ENCODE peak calls at places on chromosomes 11 and 22, in ten cellular contexts. C is substantia nigra; Y is HCT116; L is endothelial cell of umbilical vein; F is psoas muscle; J is MM.1S; G is keratinocyte; P is stomach; T is astrocyte; Q is CD8-positive, alpha-beta T cell. V is an unnamed sample.

GRCh38 chr11:84855846-84856245 is 771.3 kb downstream of the DLG2 start:
- DNase-seq in C (no peak), Q (no peak), G (no peak), J (no peak), P (no peak), F (no peak), L (no peak), Y (no peak), T (peak), V (no peak)

GRCh38 chr11:92276773-92277172 is 52.2 kb downstream of the FAT3 start:
- DNase-seq in T (no peak), P (no peak), G (no peak), J (no peak), C (no peak), F (no peak), L (peak), Y (no peak), Q (no peak), V (no peak)

GRCh38 chr22:47621253-47621652 is 858.8 kb downstream of the TBC1D22A start:
- DNase-seq in Y (no peak), F (no peak), Q (no peak), J (no peak), G (no peak), L (no peak), T (no peak), C (no peak), P (no peak), V (no peak)

GRCh38 chr11:88494857-88495256 is 157.3 kb upstream of the CTSC start:
- DNase-seq in Q (no peak), P (no peak), J (no peak), F (no peak), T (no peak), Y (no peak), L (no peak), C (no peak), G (no peak), V (no peak)

GRCh38 chr11:59560702-59561469 is 49.5 kb downstream of the OR4D9 start:
- DNase-seq in F (peak), G (peak), C (peak), Q (peak), P (peak), Y (peak), T (peak), L (peak), J (peak), V (peak)

GRCh38 chr11:114170226-114170625 is 110.7 kb downstream of the ZBTB16 start:
- DNase-seq in L (no peak), J (no peak), C (no peak), T (no peak), G (no peak), P (no peak), Y (no peak), F (peak), Q (no peak), V (no peak)

GRCh38 chr11:111729441-111729840 is 36.7 kb downstream of the PPP2R1B start:
- DNase-seq in G (no peak), P (no peak), T (no peak), F (no peak), Y (no peak), Q (no peak), C (no peak), J (no peak), L (peak), V (no peak)

GRCh38 chr22:21866821-21867527 is 471 bp downstream of the MAPK1 start:
- DNase-seq in Q (peak), T (no peak), C (no peak), P (peak), F (no peak), J (no peak), G (no peak), Y (no peak), L (no peak), V (no peak)

GRCh38 chr22:24819941-24820461 is 14.0 kb downstream of the SGSM1 start:
- DNase-seq in T (no peak), C (peak), J (no peak), L (no peak), P (peak), Y (no peak), F (no peak), G (no peak), Q (no peak), V (peak)

GRCh38 chr11:59208956-59209355 is 3.8 kb downstream of the MPEG1 start:
- DNase-seq in J (no peak), P (no peak), L (no peak), G (no peak), Y (no peak), C (no peak), F (no peak), T (peak), Q (no peak), V (no peak)

GRCh38 chr11:126997641-126998040 is 2.9 kb downstream of the KIRREL3 start:
- DNase-seq in L (no peak), Y (no peak), F (no peak), P (no peak), J (no peak), C (no peak), T (no peak), Q (no peak), G (no peak), V (no peak)

GRCh38 chr11:60918251-60918940 is 4.4 kb downstream of the TMEM109 start:
- DNase-seq in T (no peak), F (no peak), Q (no peak), J (no peak), G (no peak), C (no peak), L (no peak), P (no peak), Y (no peak), V (no peak)

GRCh38 chr11:124415356-124415923 is 9.2 kb downstream of the OR8B4 start:
- DNase-seq in Y (peak), T (peak), L (peak), Q (no peak), G (no peak), P (no peak), C (no peak), J (peak), F (no peak), V (no peak)

GRCh38 chr22:47375621-47376321 is 613.3 kb downstream of the TBC1D22A start:
- DNase-seq in F (no peak), P (no peak), G (no peak), Q (no peak), Y (no peak), C (no peak), J (no peak), L (no peak), T (no peak), V (no peak)

GRCh38 chr11:104134760-104135159 is 29.2 kb downstream of the PDGFD start:
- DNase-seq in T (peak), Q (no peak), J (no peak), Y (no peak), F (no peak), G (no peak), P (no peak), C (no peak), L (peak), V (no peak)

DNA sequence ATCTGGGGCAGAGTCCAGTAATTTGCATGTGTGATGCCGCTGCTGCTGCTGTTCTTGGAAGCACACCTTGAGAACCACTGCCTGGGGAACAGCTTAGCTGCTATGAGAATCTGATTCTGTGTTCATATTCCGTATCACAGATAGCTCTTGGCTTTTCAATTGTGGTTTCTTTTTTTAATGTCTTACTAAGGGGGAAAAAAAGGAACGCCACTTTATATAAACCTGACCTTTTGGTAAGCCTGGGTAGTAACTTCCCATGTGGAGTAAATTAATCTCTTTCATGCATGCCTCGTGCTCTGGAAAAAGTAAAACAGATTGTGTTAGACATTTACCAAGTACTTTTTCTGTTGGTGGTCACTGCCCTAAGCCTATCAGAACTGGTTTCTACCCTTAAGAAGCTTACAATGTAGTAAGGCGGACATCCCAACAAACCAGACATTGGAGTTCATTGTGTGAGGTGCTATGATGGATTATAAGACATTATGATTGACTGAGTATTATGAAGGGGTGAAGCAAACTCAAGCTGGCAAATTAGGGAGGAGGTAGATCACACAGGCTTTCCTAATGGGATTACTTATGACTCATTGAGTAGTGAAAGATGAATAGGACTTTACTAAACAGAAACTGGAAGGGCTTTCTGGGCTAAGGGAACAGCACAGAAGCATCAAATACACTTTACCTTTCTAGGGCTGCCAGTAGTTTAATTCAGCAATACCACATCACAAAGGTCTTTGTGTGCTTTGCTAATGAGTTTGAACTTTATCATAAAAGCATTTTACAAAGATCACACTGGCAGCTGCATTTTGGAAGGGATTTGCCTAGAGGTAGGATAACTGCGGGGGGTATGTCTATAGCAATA is 64.7 kb downstream of the MAML2 start:
- DNase-seq in G (no peak), F (no peak), T (peak), Y (no peak), C (no peak), P (no peak), L (no peak), Q (no peak), J (no peak), V (no peak)
- H3K27ac ChIP-seq in G (peak), F (no peak), T (no peak), Y (no peak), C (no peak), P (no peak), L (no peak), Q (no peak), J (no peak), V (no peak)

GRCh38 chr22:39471421-39472141 is 14.8 kb downstream of the MGAT3 start:
- DNase-seq in L (peak), Y (no peak), P (no peak), F (no peak), C (no peak), Q (no peak), G (no peak), J (peak), T (peak), V (no peak)
- H3K27ac ChIP-seq in L (no peak), Y (no peak), P (peak), F (peak), C (peak), Q (no peak), G (no peak), J (peak), T (no peak), V (peak)

DNA sequence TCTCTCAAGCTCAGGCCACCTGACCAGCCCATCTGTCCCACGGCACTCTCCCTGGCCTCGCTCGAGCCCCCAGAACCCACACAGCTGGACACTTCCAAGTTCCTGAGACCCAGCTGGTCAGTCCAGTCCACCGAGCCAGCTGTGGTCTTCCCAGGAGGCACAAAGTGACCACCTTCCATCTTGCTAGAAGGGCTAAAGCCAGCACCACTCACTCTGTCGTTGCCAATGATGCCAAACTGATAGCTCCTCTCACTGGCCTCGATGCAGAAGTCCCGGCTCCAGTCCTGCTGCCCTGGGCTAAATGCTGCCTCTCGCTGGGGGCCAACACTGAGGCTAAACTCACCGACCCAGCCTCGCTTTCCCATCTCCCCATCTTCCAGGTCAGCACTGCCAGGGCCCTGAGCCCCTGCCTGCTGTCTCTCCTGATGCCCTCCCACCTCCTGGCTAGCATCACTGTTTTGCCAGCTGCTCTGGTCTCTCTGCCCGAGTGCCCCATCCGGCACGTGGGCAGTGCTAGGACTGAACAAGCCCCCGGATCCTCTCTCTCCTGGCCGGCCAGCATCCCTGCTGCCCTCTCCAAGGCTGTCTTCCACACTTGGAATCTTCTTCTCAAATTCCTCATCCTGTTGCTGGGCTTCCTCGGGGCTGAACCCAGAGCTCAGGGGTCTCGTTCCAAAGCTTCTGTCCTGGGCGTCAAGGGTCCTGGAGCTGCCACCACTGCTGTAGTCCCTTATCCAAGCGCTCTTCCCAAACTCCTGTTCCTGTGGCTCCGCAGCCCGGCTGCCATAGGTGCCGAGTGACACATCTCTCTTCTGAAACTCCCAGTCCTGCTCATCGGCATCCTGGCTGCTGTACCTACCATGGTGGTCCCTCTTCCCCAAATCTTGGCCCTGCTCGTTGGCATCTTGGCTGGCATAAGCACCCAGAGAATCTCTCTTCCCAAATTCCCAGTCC is 15.4 kb downstream of the TNKS1BP1 start:
- DNase-seq in F (peak), G (no peak), L (no peak), C (no peak), T (no peak), Q (no peak), J (no peak), P (no peak), Y (no peak), V (no peak)
- H3K27ac ChIP-seq in F (peak), G (peak), L (no peak), C (no peak), T (no peak), Q (no peak), J (no peak), P (peak), Y (no peak), V (peak)

DNA sequence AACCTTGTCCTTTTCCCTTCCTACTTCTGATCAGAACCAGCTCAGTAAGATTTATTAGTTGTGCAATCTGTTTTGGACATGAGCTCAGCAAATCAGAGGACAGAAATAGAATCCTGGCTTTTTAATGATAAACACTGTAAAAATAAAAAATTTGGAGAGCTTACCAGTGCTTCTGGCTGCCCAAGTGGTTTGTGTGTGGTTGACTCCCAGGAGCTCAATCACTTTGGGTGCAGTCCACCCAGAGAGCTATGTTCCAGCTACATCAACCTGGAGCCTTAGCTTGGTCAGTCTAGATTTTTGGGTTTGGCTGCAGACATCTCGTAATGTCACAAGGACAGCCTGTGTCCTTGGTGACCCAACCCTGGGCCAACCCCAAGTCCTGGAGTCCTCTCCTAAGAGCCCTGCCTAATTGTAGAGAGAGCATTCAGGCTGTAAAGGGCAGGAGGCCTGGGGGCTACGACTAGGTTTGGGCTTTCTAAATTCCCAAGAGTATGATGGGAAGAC is 28.5 kb downstream of the CD44 start:
- DNase-seq in G (no peak), T (peak), P (no peak), J (no peak), L (no peak), F (peak), C (no peak), Q (no peak), Y (no peak), V (peak)
- H3K27ac ChIP-seq in G (peak), T (peak), P (peak), J (peak), L (peak), F (peak), C (peak), Q (peak), Y (peak), V (peak)

DNA sequence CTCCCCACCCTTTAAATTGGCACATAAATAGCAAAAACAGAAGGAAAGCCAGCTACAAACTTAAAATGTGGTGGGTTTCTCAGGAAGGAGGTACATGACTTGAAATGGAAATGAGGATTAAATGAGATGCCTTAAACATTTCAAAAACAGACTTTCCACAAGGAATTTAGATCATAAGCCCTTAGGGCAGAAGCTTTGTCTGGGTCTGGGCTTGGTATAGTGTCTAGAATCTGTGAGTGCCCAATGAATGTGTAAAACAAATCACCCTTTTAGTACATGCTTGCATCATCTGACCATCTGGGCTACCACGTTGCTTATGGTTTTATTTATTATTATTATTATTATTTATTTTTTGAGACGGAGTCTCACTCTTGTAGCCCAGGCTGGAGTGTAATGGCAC is 37.1 kb upstream of the CREB3L1 start:
- DNase-seq in J (no peak), Y (no peak), Q (no peak), T (no peak), C (no peak), L (no peak), G (no peak), P (no peak), F (no peak), V (no peak)
- H3K27ac ChIP-seq in J (no peak), Y (no peak), Q (no peak), T (peak), C (no peak), L (no peak), G (peak), P (no peak), F (no peak), V (no peak)

GRCh38 chr11:118213774-118214173 is 11.0 kb downstream of the JAML start:
- DNase-seq in Q (no peak), L (no peak), T (no peak), Y (no peak), P (no peak), C (no peak), J (no peak), F (no peak), G (no peak), V (no peak)

GRCh38 chr11:118215765-118216164 is 9.0 kb downstream of the JAML start:
- DNase-seq in Q (no peak), J (no peak), L (no peak), T (no peak), P (no peak), F (no peak), G (no peak), Y (no peak), C (no peak), V (no peak)

GRCh38 chr11:118212781-118213565 is 11.8 kb downstream of the JAML start:
- DNase-seq in C (no peak), T (no peak), J (no peak), F (no peak), Q (no peak), Y (no peak), G (no peak), L (no peak), P (no peak), V (no peak)

GRCh38 chr11:118215262-118215661 is 9.5 kb downstream of the JAML start:
- DNase-seq in C (no peak), L (no peak), T (no peak), Q (peak), P (no peak), G (no peak), J (no peak), F (no peak), Y (no peak), V (no peak)

DNA sequence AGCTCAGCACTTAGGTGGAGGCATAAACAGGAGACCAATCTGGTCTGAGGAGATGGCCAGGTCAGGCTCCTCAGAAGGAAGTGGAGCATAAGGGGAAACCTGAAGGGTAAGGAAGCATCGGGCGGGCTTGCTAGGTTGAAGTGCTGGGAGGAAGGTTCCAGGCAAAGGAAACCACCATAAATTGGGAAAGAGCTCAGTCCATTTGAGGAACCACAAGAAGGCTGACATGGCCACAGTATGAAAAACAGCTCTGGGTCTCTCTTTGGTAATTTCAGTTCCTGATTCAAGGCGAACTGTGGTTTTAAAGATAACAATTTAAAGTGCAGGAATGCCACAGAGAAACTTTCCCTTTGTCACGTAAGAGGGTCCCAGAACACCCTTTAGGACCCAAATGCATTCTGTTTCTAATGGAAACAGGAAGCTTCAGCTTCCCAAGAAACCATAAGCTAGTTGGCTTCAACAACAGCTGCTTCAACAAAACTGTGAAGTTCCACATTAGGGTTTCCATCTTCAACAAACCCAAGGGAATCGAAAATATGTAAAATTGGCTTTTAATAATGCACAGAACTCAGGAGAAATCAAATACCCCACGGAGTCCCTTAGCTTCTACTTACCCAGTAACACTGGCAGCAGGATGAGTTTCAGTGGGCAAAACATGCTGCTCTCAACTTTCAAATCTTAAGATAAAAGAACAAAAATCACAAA is 10.4 kb downstream of the JAML start:
- DNase-seq in Q (no peak), P (no peak), Y (no peak), G (no peak), J (peak), L (no peak), F (no peak), C (peak), T (no peak), V (no peak)
- H3K27ac ChIP-seq in Q (no peak), P (no peak), Y (no peak), G (no peak), J (no peak), L (no peak), F (no peak), C (no peak), T (no peak), V (no peak)

DNA sequence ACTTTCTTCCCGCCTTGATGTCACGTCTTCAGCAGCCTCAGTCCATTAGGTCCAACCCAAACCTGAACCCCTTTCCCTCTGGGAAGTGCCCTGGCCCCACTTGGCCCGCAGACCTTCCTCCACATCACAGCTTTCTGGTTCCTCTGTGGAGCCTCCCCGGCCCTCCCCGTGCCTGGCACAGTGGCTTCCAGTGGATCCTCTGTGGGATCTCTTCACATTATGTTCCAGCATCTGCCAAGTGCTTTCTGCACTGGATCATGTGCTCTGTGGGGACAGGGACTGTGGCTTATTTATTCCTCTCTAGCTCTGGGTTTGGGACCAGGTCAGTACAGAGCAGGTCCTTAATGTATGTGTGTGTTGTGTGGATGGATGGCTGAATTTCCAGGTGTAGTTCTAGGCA is 30.9 kb downstream of the POLR3H start:
- DNase-seq in J (no peak), T (no peak), Y (no peak), Q (no peak), C (peak), P (no peak), L (no peak), F (peak), G (no peak), V (peak)
- H3K27ac ChIP-seq in J (no peak), T (no peak), Y (peak), Q (no peak), C (peak), P (no peak), L (no peak), F (peak), G (no peak), V (peak)

GRCh38 chr22:40679249-40679963 is at the start of gene MCHR1:
- DNase-seq in C (no peak), F (no peak), P (no peak), Y (no peak), J (no peak), T (no peak), Q (no peak), G (no peak), L (no peak), V (no peak)
- H3K27ac ChIP-seq in C (no peak), F (no peak), P (no peak), Y (no peak), J (no peak), T (no peak), Q (no peak), G (no peak), L (no peak), V (no peak)

V was measured in gastrocnemius medialis.